ENCODE peak calls at places on chromosome 10, in eight cellular contexts. One of them, this sample, is unnamed.

GRCh38 chr10:119478111-119479047 is 64.1 kb downstream of the RGS10 start:
- DNase-seq in EL: no peak
- DNase-seq in cardiac fibroblast: no peak
- DNase-seq in CD8-positive, alpha-beta T cell: peak; percentile 63
- DNase-seq in fibroblast of mammary gland: no peak
- DNase-seq in ACHN: no peak
- DNase-seq in stimulated activated CD4-positive, alpha-beta T cell treated with anti-CD3 and anti-CD28 coated beads, Interleukin-4, amount 100 ng/mL, for 48 hours: no peak
- DNase-seq in iPS-NIHi11: no peak
- DNase-seq in this sample: no peak

GRCh38 chr10:63798599-63799498 is 277.6 kb downstream of the REEP3 start:
- DNase-seq in EL: peak; percentile 89
- DNase-seq in cardiac fibroblast: peak; percentile 91
- DNase-seq in CD8-positive, alpha-beta T cell: no peak
- DNase-seq in fibroblast of mammary gland: peak; percentile 91
- DNase-seq in ACHN: peak; percentile 9
- DNase-seq in stimulated activated CD4-positive, alpha-beta T cell treated with anti-CD3 and anti-CD28 coated beads, Interleukin-4, amount 100 ng/mL, for 48 hours: no peak
- DNase-seq in iPS-NIHi11: peak; percentile 26
- DNase-seq in this sample: no peak

GRCh38 chr10:17022898-17023297 is 106.7 kb downstream of the CUBN start:
- DNase-seq in EL: no peak
- DNase-seq in cardiac fibroblast: peak; percentile 55
- DNase-seq in CD8-positive, alpha-beta T cell: no peak
- DNase-seq in fibroblast of mammary gland: peak; percentile 55
- DNase-seq in ACHN: no peak
- DNase-seq in stimulated activated CD4-positive, alpha-beta T cell treated with anti-CD3 and anti-CD28 coated beads, Interleukin-4, amount 100 ng/mL, for 48 hours: no peak
- DNase-seq in iPS-NIHi11: no peak
- DNase-seq in this sample: no peak

GRCh38 chr10:103442031-103442461 is 10.1 kb downstream of the CALHM2 start:
- DNase-seq in EL: peak; percentile 34
- DNase-seq in cardiac fibroblast: peak; percentile 91
- DNase-seq in CD8-positive, alpha-beta T cell: no peak
- DNase-seq in fibroblast of mammary gland: peak; percentile 86
- DNase-seq in ACHN: no peak
- DNase-seq in stimulated activated CD4-positive, alpha-beta T cell treated with anti-CD3 and anti-CD28 coated beads, Interleukin-4, amount 100 ng/mL, for 48 hours: no peak
- DNase-seq in iPS-NIHi11: no peak
- DNase-seq in this sample: no peak

GRCh38 chr10:70779088-70779487 is 6.1 kb downstream of the TBATA start:
- DNase-seq in EL: no peak
- DNase-seq in cardiac fibroblast: no peak
- DNase-seq in CD8-positive, alpha-beta T cell: no peak
- DNase-seq in fibroblast of mammary gland: no peak
- DNase-seq in ACHN: no peak
- DNase-seq in stimulated activated CD4-positive, alpha-beta T cell treated with anti-CD3 and anti-CD28 coated beads, Interleukin-4, amount 100 ng/mL, for 48 hours: no peak
- DNase-seq in iPS-NIHi11: no peak
- DNase-seq in this sample: no peak

GRCh38 chr10:29982997-29983648 is 76.3 kb downstream of the JCAD start:
- DNase-seq in EL: no peak
- DNase-seq in cardiac fibroblast: no peak
- DNase-seq in CD8-positive, alpha-beta T cell: no peak
- DNase-seq in fibroblast of mammary gland: no peak
- DNase-seq in ACHN: no peak
- DNase-seq in stimulated activated CD4-positive, alpha-beta T cell treated with anti-CD3 and anti-CD28 coated beads, Interleukin-4, amount 100 ng/mL, for 48 hours: no peak
- DNase-seq in iPS-NIHi11: no peak
- DNase-seq in this sample: no peak

GRCh38 chr10:118543714-118544400 is 51.6 kb downstream of the PRLHR start:
- DNase-seq in EL: peak; percentile 29
- DNase-seq in cardiac fibroblast: peak; percentile 20
- DNase-seq in CD8-positive, alpha-beta T cell: no peak
- DNase-seq in fibroblast of mammary gland: peak; percentile 62
- DNase-seq in ACHN: peak; percentile 54
- DNase-seq in stimulated activated CD4-positive, alpha-beta T cell treated with anti-CD3 and anti-CD28 coated beads, Interleukin-4, amount 100 ng/mL, for 48 hours: peak; percentile 13
- DNase-seq in iPS-NIHi11: peak; percentile 88
- DNase-seq in this sample: no peak

GRCh38 chr10:3468919-3469638 is 296.5 kb upstream of the PITRM1 start:
- DNase-seq in EL: peak; percentile 88
- DNase-seq in cardiac fibroblast: peak; percentile 95
- DNase-seq in CD8-positive, alpha-beta T cell: no peak
- DNase-seq in fibroblast of mammary gland: peak; percentile 98
- DNase-seq in ACHN: peak; percentile 77
- DNase-seq in stimulated activated CD4-positive, alpha-beta T cell treated with anti-CD3 and anti-CD28 coated beads, Interleukin-4, amount 100 ng/mL, for 48 hours: no peak
- DNase-seq in iPS-NIHi11: no peak
- DNase-seq in this sample: no peak

GRCh38 chr10:110305767-110306451 is 1.2 kb upstream of the SMNDC1 start:
- DNase-seq in EL: peak; percentile 85
- DNase-seq in cardiac fibroblast: peak; percentile 92
- DNase-seq in CD8-positive, alpha-beta T cell: peak; percentile 55
- DNase-seq in fibroblast of mammary gland: peak; percentile 94
- DNase-seq in ACHN: peak; percentile 91
- DNase-seq in stimulated activated CD4-positive, alpha-beta T cell treated with anti-CD3 and anti-CD28 coated beads, Interleukin-4, amount 100 ng/mL, for 48 hours: no peak
- DNase-seq in iPS-NIHi11: peak; percentile 31
- DNase-seq in this sample: no peak

GRCh38 chr10:80165173-80165572 is 32.6 kb downstream of the PLAC9 start:
- DNase-seq in EL: peak; percentile 67
- DNase-seq in cardiac fibroblast: peak; percentile 73
- DNase-seq in CD8-positive, alpha-beta T cell: no peak
- DNase-seq in fibroblast of mammary gland: peak; percentile 56
- DNase-seq in ACHN: peak; percentile 37
- DNase-seq in stimulated activated CD4-positive, alpha-beta T cell treated with anti-CD3 and anti-CD28 coated beads, Interleukin-4, amount 100 ng/mL, for 48 hours: no peak
- DNase-seq in iPS-NIHi11: no peak
- DNase-seq in this sample: no peak

GRCh38 chr10:44427479-44427878 is 42.6 kb upstream of the CXCL12 start:
- DNase-seq in EL: no peak
- DNase-seq in cardiac fibroblast: no peak
- DNase-seq in CD8-positive, alpha-beta T cell: no peak
- DNase-seq in fibroblast of mammary gland: no peak
- DNase-seq in ACHN: no peak
- DNase-seq in stimulated activated CD4-positive, alpha-beta T cell treated with anti-CD3 and anti-CD28 coated beads, Interleukin-4, amount 100 ng/mL, for 48 hours: no peak
- DNase-seq in iPS-NIHi11: no peak
- DNase-seq in this sample: no peak

GRCh38 chr10:74008212-74008731 is 10.4 kb downstream of the VCL start:
- DNase-seq in EL: peak; percentile 91
- DNase-seq in cardiac fibroblast: peak; percentile 82
- DNase-seq in CD8-positive, alpha-beta T cell: no peak
- DNase-seq in fibroblast of mammary gland: peak; percentile 79
- DNase-seq in ACHN: no peak
- DNase-seq in stimulated activated CD4-positive, alpha-beta T cell treated with anti-CD3 and anti-CD28 coated beads, Interleukin-4, amount 100 ng/mL, for 48 hours: no peak
- DNase-seq in iPS-NIHi11: no peak
- DNase-seq in this sample: no peak

GRCh38 chr10:126068357-126068756 is 172.0 kb downstream of the FANK1 start:
- DNase-seq in EL: no peak
- DNase-seq in cardiac fibroblast: no peak
- DNase-seq in CD8-positive, alpha-beta T cell: no peak
- DNase-seq in fibroblast of mammary gland: no peak
- DNase-seq in ACHN: no peak
- DNase-seq in stimulated activated CD4-positive, alpha-beta T cell treated with anti-CD3 and anti-CD28 coated beads, Interleukin-4, amount 100 ng/mL, for 48 hours: no peak
- DNase-seq in iPS-NIHi11: no peak
- DNase-seq in this sample: no peak

GRCh38 chr10:43037942-43038782 is 38.7 kb upstream of the RET start:
- DNase-seq in EL: no peak
- DNase-seq in cardiac fibroblast: no peak
- DNase-seq in CD8-positive, alpha-beta T cell: peak; percentile 37
- DNase-seq in fibroblast of mammary gland: no peak
- DNase-seq in ACHN: no peak
- DNase-seq in stimulated activated CD4-positive, alpha-beta T cell treated with anti-CD3 and anti-CD28 coated beads, Interleukin-4, amount 100 ng/mL, for 48 hours: no peak
- DNase-seq in iPS-NIHi11: peak; percentile 8
- DNase-seq in this sample: no peak

GRCh38 chr10:80359644-80360043 is 3.1 kb downstream of the DYDC2 start:
- DNase-seq in EL: no peak
- DNase-seq in cardiac fibroblast: no peak
- DNase-seq in CD8-positive, alpha-beta T cell: no peak
- DNase-seq in fibroblast of mammary gland: no peak
- DNase-seq in ACHN: no peak
- DNase-seq in stimulated activated CD4-positive, alpha-beta T cell treated with anti-CD3 and anti-CD28 coated beads, Interleukin-4, amount 100 ng/mL, for 48 hours: no peak
- DNase-seq in iPS-NIHi11: no peak
- DNase-seq in this sample: no peak

GRCh38 chr10:22344204-22344603 is 1.1 kb upstream of the SPAG6 start:
- DNase-seq in EL: no peak
- DNase-seq in cardiac fibroblast: no peak
- DNase-seq in CD8-positive, alpha-beta T cell: no peak
- DNase-seq in fibroblast of mammary gland: no peak
- DNase-seq in ACHN: no peak
- DNase-seq in stimulated activated CD4-positive, alpha-beta T cell treated with anti-CD3 and anti-CD28 coated beads, Interleukin-4, amount 100 ng/mL, for 48 hours: no peak
- DNase-seq in iPS-NIHi11: no peak
- DNase-seq in this sample: no peak